ENCODE peak calls at places on chromosomes 16 and 17, in nine cellular contexts. One of them, this sample, is unnamed.
A peak's percentile ranks its signal among the peaks of the same experiment; 100 is the strongest.

GRCh38 chr16:49608801-49609200 is 235.2 kb downstream of the C16orf78 start:
- DNase-seq in heart right ventricle: no peak
- DNase-seq in thoracic aorta: no peak
- DNase-seq in GM10248: no peak
- DNase-seq in ovary: peak; percentile 40
- DNase-seq in left lung: no peak
- DNase-seq in omental fat pad: no peak
- DNase-seq in K562: no peak
- DNase-seq in endothelial cell: no peak
- DNase-seq in this sample: peak; percentile 77

GRCh38 chr16:30609002-30609927 is 924 bp downstream of the ZNF689 start:
- DNase-seq in thoracic aorta: no peak
- DNase-seq in omental fat pad: peak; percentile 23
- DNase-seq in ovary: peak; percentile 61
- DNase-seq in heart right ventricle: peak; percentile 60
- DNase-seq in left lung: peak; percentile 89
- DNase-seq in K562: peak; percentile 70
- DNase-seq in GM10248: peak; percentile 56
- DNase-seq in endothelial cell: no peak
- DNase-seq in this sample: peak; percentile 59

GRCh38 chr16:19115148-19116021 is 1.6 kb downstream of the ITPRIPL2 start:
- DNase-seq in omental fat pad: no peak
- DNase-seq in heart right ventricle: peak; percentile 25
- DNase-seq in endothelial cell: no peak
- DNase-seq in GM10248: no peak
- DNase-seq in left lung: peak; percentile 76
- DNase-seq in K562: no peak
- DNase-seq in thoracic aorta: no peak
- DNase-seq in ovary: no peak
- DNase-seq in this sample: no peak

GRCh38 chr17:72545756-72546155 is 424.9 kb downstream of the SOX9 start:
- DNase-seq in K562: no peak
- DNase-seq in omental fat pad: no peak
- DNase-seq in GM10248: no peak
- DNase-seq in left lung: no peak
- DNase-seq in endothelial cell: no peak
- DNase-seq in heart right ventricle: no peak
- DNase-seq in ovary: no peak
- DNase-seq in thoracic aorta: no peak
- DNase-seq in this sample: peak; percentile 52

GRCh38 chr17:18324140-18325049 is 9.3 kb downstream of the SMCR8 start:
- DNase-seq in endothelial cell: no peak
- DNase-seq in thoracic aorta: no peak
- DNase-seq in omental fat pad: no peak
- DNase-seq in heart right ventricle: no peak
- DNase-seq in left lung: peak; percentile 57
- DNase-seq in ovary: no peak
- DNase-seq in K562: no peak
- DNase-seq in GM10248: no peak
- DNase-seq in this sample: no peak

GRCh38 chr17:56639517-56639916 is 46.0 kb downstream of the NOG start:
- DNase-seq in omental fat pad: no peak
- DNase-seq in thoracic aorta: no peak
- DNase-seq in GM10248: no peak
- DNase-seq in ovary: no peak
- DNase-seq in K562: no peak
- DNase-seq in left lung: no peak
- DNase-seq in endothelial cell: no peak
- DNase-seq in heart right ventricle: no peak
- DNase-seq in this sample: no peak

GRCh38 chr17:82440991-82441627 is 9.4 kb downstream of the CYBC1 start:
- DNase-seq in GM10248: no peak
- DNase-seq in endothelial cell: no peak
- DNase-seq in thoracic aorta: no peak
- DNase-seq in heart right ventricle: peak; percentile 37
- DNase-seq in left lung: no peak
- DNase-seq in K562: no peak
- DNase-seq in ovary: no peak
- DNase-seq in omental fat pad: no peak
- DNase-seq in this sample: no peak

GRCh38 chr16:23334421-23334853 is 32.3 kb downstream of the SCNN1B start:
- DNase-seq in ovary: no peak
- DNase-seq in endothelial cell: no peak
- DNase-seq in GM10248: no peak
- DNase-seq in K562: no peak
- DNase-seq in heart right ventricle: no peak
- DNase-seq in omental fat pad: no peak
- DNase-seq in left lung: no peak
- DNase-seq in thoracic aorta: no peak
- DNase-seq in this sample: no peak

GRCh38 chr16:56298948-56299602 is 107.8 kb downstream of the GNAO1 start:
- DNase-seq in GM10248: no peak
- DNase-seq in thoracic aorta: no peak
- DNase-seq in heart right ventricle: no peak
- DNase-seq in left lung: no peak
- DNase-seq in omental fat pad: no peak
- DNase-seq in endothelial cell: no peak
- DNase-seq in K562: no peak
- DNase-seq in ovary: no peak
- DNase-seq in this sample: no peak

GRCh38 chr17:40109471-40109824 is 9.1 kb upstream of the NR1D1 start:
- DNase-seq in thoracic aorta: no peak
- DNase-seq in heart right ventricle: no peak
- DNase-seq in left lung: no peak
- DNase-seq in ovary: no peak
- DNase-seq in K562: no peak
- DNase-seq in omental fat pad: no peak
- DNase-seq in endothelial cell: no peak
- DNase-seq in GM10248: no peak
- DNase-seq in this sample: no peak
- TF ChIP-seq CTCF in thoracic aorta: no peak
- TF ChIP-seq CTCF in heart right ventricle: no peak
- TF ChIP-seq CTCF in left lung: no peak
- TF ChIP-seq CTCF in ovary: no peak
- TF ChIP-seq CTCF in K562: peak; percentile 48
- TF ChIP-seq CTCF in omental fat pad: no peak
- TF ChIP-seq CTCF in endothelial cell: no peak
- TF ChIP-seq CTCF in GM10248: no peak
- TF ChIP-seq CTCF in this sample: peak; percentile 30

GRCh38 chr16:72060405-72060804 is 2.6 kb upstream of the HPR start:
- DNase-seq in thoracic aorta: no peak
- DNase-seq in heart right ventricle: no peak
- DNase-seq in omental fat pad: no peak
- DNase-seq in K562: no peak
- DNase-seq in ovary: no peak
- DNase-seq in GM10248: no peak
- DNase-seq in left lung: no peak
- DNase-seq in endothelial cell: no peak
- DNase-seq in this sample: no peak

GRCh38 chr16:72055911-72056310 is 1.6 kb downstream of the HP start:
- DNase-seq in heart right ventricle: no peak
- DNase-seq in K562: no peak
- DNase-seq in left lung: no peak
- DNase-seq in GM10248: no peak
- DNase-seq in omental fat pad: no peak
- DNase-seq in endothelial cell: no peak
- DNase-seq in ovary: no peak
- DNase-seq in thoracic aorta: no peak
- DNase-seq in this sample: no peak

GRCh38 chr16:72064361-72064894 is 1.4 kb downstream of the HPR start:
- DNase-seq in heart right ventricle: no peak
- DNase-seq in K562: no peak
- DNase-seq in left lung: no peak
- DNase-seq in omental fat pad: no peak
- DNase-seq in ovary: no peak
- DNase-seq in endothelial cell: no peak
- DNase-seq in thoracic aorta: no peak
- DNase-seq in GM10248: no peak
- DNase-seq in this sample: no peak

GRCh38 chr16:72066747-72067146 is 3.7 kb downstream of the HPR start:
- DNase-seq in K562: peak; percentile 48
- DNase-seq in ovary: peak; percentile 35
- DNase-seq in GM10248: peak; percentile 29
- DNase-seq in heart right ventricle: no peak
- DNase-seq in thoracic aorta: no peak
- DNase-seq in omental fat pad: no peak
- DNase-seq in endothelial cell: peak; percentile 19
- DNase-seq in left lung: no peak
- DNase-seq in this sample: peak; percentile 72

GRCh38 chr16:72061564-72061963 is 1.5 kb upstream of the HPR start:
- DNase-seq in K562: no peak
- DNase-seq in GM10248: no peak
- DNase-seq in ovary: no peak
- DNase-seq in endothelial cell: no peak
- DNase-seq in omental fat pad: no peak
- DNase-seq in left lung: no peak
- DNase-seq in thoracic aorta: no peak
- DNase-seq in heart right ventricle: no peak
- DNase-seq in this sample: no peak
- TF ChIP-seq CTCF in K562: no peak
- TF ChIP-seq CTCF in GM10248: no peak
- TF ChIP-seq CTCF in ovary: no peak
- TF ChIP-seq CTCF in endothelial cell: no peak
- TF ChIP-seq CTCF in omental fat pad: no peak
- TF ChIP-seq CTCF in left lung: no peak
- TF ChIP-seq CTCF in thoracic aorta: no peak
- TF ChIP-seq CTCF in heart right ventricle: no peak
- TF ChIP-seq CTCF in this sample: no peak

DNA sequence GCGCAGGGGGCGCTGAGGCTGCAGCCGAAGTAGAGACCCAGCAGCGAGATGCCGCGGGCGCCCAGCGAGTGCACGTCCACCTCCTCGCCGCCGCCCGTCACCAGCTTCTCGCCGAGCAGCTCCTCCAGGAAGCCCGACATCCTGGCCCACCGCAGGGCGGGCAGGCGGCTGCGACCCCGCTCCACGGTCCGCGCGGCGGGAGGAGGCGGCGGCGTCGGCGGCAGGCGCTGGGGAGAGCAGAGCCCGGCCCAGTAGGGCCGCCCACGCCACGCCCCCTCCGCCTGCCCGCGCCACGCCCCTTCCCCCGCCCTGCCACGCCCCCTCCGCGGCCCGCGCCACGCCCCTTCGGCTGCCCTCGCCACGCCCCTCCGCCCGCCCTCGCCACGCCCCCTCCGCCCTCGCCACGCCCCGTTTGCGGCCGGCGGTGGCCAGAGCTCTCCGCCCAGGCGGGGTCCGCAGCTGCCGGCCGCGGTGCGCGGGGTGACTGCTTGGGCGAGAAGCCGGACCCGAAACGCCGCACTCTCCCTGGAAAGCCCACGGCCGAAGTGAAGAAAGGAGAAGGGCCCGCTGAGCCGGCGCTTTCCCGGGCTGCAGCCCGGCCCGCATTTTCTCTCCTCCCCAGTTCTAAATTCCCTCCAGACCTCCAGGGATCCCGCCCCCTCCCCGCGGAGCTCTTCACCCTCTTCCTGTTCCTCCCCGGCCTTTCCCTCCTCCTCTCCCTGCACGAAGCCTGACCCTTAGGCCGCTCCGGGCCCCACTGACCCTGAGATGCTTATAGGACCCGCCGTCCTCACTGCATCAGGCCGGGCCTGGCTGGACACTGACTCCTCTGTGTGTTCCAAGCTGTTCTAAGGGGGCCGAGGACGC is at the start of gene NXN:
- DNase-seq in heart right ventricle: peak; percentile 94
- DNase-seq in ovary: peak; percentile 88
- DNase-seq in omental fat pad: peak; percentile 68
- DNase-seq in K562: peak; percentile 96
- DNase-seq in left lung: peak; percentile 98
- DNase-seq in thoracic aorta: peak; percentile 45
- DNase-seq in endothelial cell: peak; percentile 97
- DNase-seq in GM10248: peak; percentile 98
- DNase-seq in this sample: peak; percentile 83
- TF ChIP-seq CTCF in heart right ventricle: peak; percentile 22
- TF ChIP-seq CTCF in ovary: peak; percentile 50
- TF ChIP-seq CTCF in omental fat pad: no peak
- TF ChIP-seq CTCF in K562: peak; percentile 4
- TF ChIP-seq CTCF in left lung: no peak
- TF ChIP-seq CTCF in thoracic aorta: no peak
- TF ChIP-seq CTCF in endothelial cell: no peak
- TF ChIP-seq CTCF in GM10248: no peak
- TF ChIP-seq CTCF in this sample: peak; percentile 15

DNA sequence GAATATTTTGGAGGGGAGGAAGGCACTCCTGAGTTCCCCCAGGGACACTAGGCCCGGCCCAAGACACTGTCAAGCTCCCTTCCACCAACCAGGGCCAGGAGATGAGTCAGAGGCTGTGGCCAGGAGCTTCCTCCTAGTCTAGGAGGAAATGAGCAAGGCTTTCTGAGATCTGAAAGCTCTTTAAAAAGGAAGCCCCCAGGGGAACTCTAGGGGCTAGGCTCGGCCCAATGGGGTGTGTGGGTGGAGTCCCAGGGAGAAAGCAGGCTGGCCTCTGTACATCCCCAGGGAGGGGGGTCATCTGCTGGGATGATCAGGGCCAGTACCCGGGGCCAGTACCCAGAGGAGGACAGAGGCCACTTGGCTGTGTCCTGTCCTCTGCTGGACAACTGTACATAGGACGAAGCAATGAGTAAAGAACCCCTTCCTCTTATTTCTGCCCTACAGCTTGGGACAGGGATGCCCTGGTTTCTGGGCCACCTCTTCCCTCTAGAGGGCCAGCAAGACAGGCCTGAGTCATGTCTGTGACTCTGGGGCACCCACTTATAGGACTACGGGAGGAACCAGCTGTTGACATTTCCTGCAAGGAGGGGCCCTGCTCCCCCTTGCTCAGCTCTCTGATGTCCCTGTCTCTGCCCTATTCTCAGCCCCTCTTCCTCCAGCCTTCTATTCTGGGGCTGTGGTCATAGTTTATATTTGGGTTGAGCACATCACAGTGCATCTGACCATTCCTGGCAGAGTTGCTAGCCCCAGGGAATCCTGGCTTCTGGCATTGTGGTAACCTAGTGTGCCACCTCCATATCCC is 2.7 kb downstream of the FHOD1 start:
- DNase-seq in K562: peak; percentile 28
- DNase-seq in left lung: peak; percentile 92
- DNase-seq in GM10248: peak; percentile 86
- DNase-seq in endothelial cell: no peak
- DNase-seq in heart right ventricle: peak; percentile 72
- DNase-seq in omental fat pad: peak; percentile 37
- DNase-seq in thoracic aorta: peak; percentile 36
- DNase-seq in ovary: peak; percentile 52
- DNase-seq in this sample: peak; percentile 89
- TF ChIP-seq CTCF in K562: no peak
- TF ChIP-seq CTCF in left lung: peak; percentile 27
- TF ChIP-seq CTCF in GM10248: no peak
- TF ChIP-seq CTCF in endothelial cell: no peak
- TF ChIP-seq CTCF in heart right ventricle: no peak
- TF ChIP-seq CTCF in omental fat pad: no peak
- TF ChIP-seq CTCF in thoracic aorta: no peak
- TF ChIP-seq CTCF in ovary: no peak
- TF ChIP-seq CTCF in this sample: no peak

This sample was measured in cardiac muscle cell.